ENCODE peak calls at places on chromosomes 13 and 19, in five cellular contexts. L, A, E, V and O are unnamed samples.

GRCh38 chr13:40599722-40600121 is 66.7 kb downstream of the FOXO1 start:
- ATAC-seq in L (no peak), A (no peak), E (no peak), V (no peak), O (no peak)

GRCh38 chr19:11274533-11275086 is 12.3 kb upstream of the DOCK6 start:
- ATAC-seq in E (no peak), V (peak), A (no peak), L (no peak), O (no peak)

GRCh38 chr19:11091343-11092153 is 2.3 kb downstream of the LDLR start:
- ATAC-seq in V (no peak), A (no peak), E (no peak), L (peak), O (peak)

GRCh38 chr19:1019616-1019961 is 1.3 kb downstream of the TMEM259 start:
- ATAC-seq in A (no peak), L (no peak), E (no peak), V (no peak), O (no peak)

GRCh38 chr13:71801781-71802180 is 65.2 kb downstream of the DACH1 start:
- ATAC-seq in L (no peak), A (no peak), E (no peak), V (no peak), O (no peak)

GRCh38 chr13:98405107-98405571 is 171.8 kb downstream of the STK24 start:
- ATAC-seq in L (no peak), A (peak), E (no peak), V (no peak), O (no peak)

GRCh38 chr19:996051-996838 is 4.0 kb upstream of the GRIN3B start:
- ATAC-seq in A (peak), L (peak), E (no peak), V (no peak), O (peak)

GRCh38 chr13:113420833-113421600 is 32.3 kb downstream of the ADPRHL1 start:
- ATAC-seq in V (no peak), A (peak), E (peak), L (peak), O (no peak)

GRCh38 chr19:28521614-28522544 is 691.1 kb downstream of the UQCRFS1 start:
- ATAC-seq in L (no peak), A (no peak), V (no peak), E (no peak), O (no peak)

GRCh38 chr19:9323919-9324583 is at the start of gene ZNF559:
- ATAC-seq in A (peak), V (peak), L (peak), E (peak), O (peak)
- TF ChIP-seq CTCF in A (no peak), V (peak), L (peak), E (no peak), O (no peak)

GRCh38 chr19:9348253-9348652 is 14.6 kb upstream of the ZNF177 start:
- ATAC-seq in L (no peak), A (no peak), V (no peak), E (no peak), O (no peak)

GRCh38 chr19:9348671-9349070 is 14.1 kb upstream of the ZNF177 start:
- ATAC-seq in E (no peak), V (no peak), A (no peak), L (no peak), O (no peak)

GRCh38 chr19:9345005-9345404 is 17.8 kb upstream of the ZNF177 start:
- ATAC-seq in V (no peak), A (no peak), E (no peak), L (no peak), O (no peak)

GRCh38 chr19:9342610-9343304 is 18.8 kb downstream of the ZNF559 start:
- ATAC-seq in L (no peak), E (no peak), V (no peak), A (no peak), O (no peak)
- H3K4me3 ChIP-seq in L (no peak), E (no peak), V (no peak), A (no peak), O (no peak)

GRCh38 chr19:2274937-2275535 is 6.9 kb downstream of the PEAK3 start:
- ATAC-seq in A (peak), V (peak), L (peak), E (peak), O (peak)
- TF ChIP-seq CTCF in A (peak), V (peak), L (peak), E (peak), O (no peak)

GRCh38 chr19:19627716-19628498 is at the start of gene LPAR2:
- ATAC-seq in V (no peak), E (peak), L (peak), A (peak), O (peak)
- H3K4me3 ChIP-seq in V (no peak), E (peak), L (peak), A (peak), O (peak)

GRCh38 chr13:49023441-49023840 is 47.7 kb downstream of the FNDC3A start:
- ATAC-seq in L (no peak), V (no peak), A (no peak), E (no peak), O (no peak)

GRCh38 chr13:49020940-49021548 is 45.3 kb downstream of the FNDC3A start:
- ATAC-seq in A (no peak), V (no peak), E (no peak), L (no peak), O (no peak)

GRCh38 chr13:49020328-49020727 is 44.6 kb downstream of the FNDC3A start:
- ATAC-seq in A (no peak), E (no peak), L (no peak), V (no peak), O (no peak)

GRCh38 chr13:49021953-49022352 is 46.2 kb downstream of the FNDC3A start:
- ATAC-seq in E (no peak), L (no peak), V (no peak), A (no peak), O (no peak)

DNA sequence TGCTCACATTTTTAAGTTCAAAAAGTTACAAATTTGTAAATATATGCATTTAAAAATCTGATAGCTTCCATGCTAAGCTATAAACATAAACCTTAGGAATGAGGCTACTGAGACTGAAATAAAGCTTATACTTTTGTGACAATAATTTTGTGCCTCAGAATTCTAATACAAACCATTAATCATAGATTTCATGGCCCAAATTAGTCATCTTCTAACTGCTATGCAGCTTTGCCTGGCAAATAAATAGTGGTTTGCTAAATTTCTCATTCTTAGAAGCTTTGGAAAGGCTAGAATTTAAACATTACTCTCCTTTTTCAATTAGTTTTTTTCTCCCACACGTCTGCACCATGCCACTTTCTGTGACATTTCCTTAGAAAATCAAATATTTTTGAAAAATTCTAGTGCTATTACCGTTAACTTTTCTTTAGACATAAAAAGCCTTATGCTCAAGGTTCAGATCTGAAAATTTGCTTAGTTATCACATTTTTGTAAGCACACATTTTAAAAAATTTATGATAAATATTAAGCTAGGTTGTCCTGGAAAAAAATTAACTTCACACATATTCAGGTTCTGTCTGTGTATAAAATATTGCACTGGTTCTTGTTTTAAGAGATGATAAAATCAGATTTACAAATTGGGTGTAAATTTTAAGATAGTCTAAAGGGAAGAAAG is 46.9 kb downstream of the FNDC3A start:
- ATAC-seq in E (no peak), L (no peak), A (no peak), V (no peak), O (no peak)
- TF ChIP-seq CTCF in E (no peak), L (no peak), A (no peak), V (no peak), O (no peak)

GRCh38 chr19:41926861-41927809 is 1.1 kb downstream of the ERFL start:
- ATAC-seq in A (no peak), L (no peak), E (no peak), V (no peak), O (no peak)
- H3K4me3 ChIP-seq in A (no peak), L (no peak), E (peak), V (no peak), O (no peak)

GRCh38 chr13:51346397-51346796 is 6.9 kb downstream of the SERPINE3 start:
- ATAC-seq in E (no peak), V (no peak), A (no peak), L (no peak), O (no peak)

GRCh38 chr13:51348069-51348967 is 8.8 kb downstream of the SERPINE3 start:
- ATAC-seq in E (no peak), L (peak), A (peak), V (peak), O (no peak)

GRCh38 chr13:51347099-51347498 is 7.6 kb downstream of the SERPINE3 start:
- ATAC-seq in L (no peak), E (peak), V (peak), A (no peak), O (no peak)

DNA sequence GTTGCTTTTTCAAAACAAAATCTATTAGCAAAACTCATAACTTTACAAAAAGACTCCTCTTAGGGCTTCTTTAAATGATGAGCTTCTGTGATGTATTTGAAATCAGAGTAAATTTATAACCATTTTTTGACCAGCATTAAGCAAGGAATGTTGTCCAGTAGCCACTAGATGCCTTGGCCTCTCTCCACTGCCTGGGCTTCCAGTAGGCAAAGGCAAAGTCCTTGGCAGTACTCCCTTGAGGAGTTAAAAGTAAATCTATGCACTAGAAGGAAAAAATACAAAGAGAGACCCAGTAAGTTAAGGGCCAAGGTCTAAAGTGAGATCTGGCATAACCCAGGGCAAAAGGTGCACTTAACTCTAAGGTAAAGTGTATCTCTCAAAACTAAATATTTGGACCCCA is 9.5 kb downstream of the SERPINE3 start:
- ATAC-seq in L (no peak), V (no peak), E (no peak), A (no peak), O (no peak)
- TF ChIP-seq CTCF in L (no peak), V (no peak), E (no peak), A (no peak), O (no peak)